ENCODE peak calls at places on chromosomes 16 and 17, in four cellular contexts. W is transverse colon; F is HEK293T; B is stimulated activated naive CD8-positive, alpha-beta T cell treated with anti-CD3 and anti-CD28 coated beads, Interleukin-15, amount 100 ng/mL, for 72 hours. C is an unnamed sample.

GRCh38 chr17:1074886-1075665 is 78.1 kb downstream of the TIMM22 start:
- DNase-seq in F (no peak), B (no peak), W (no peak), C (no peak)

GRCh38 chr17:31549121-31549524 is 157.6 kb downstream of the RAB11FIP4 start:
- DNase-seq in W (no peak), B (no peak), F (no peak), C (no peak)

GRCh38 chr17:28854457-28855382 is at the start of gene ERAL1:
- DNase-seq in B (peak), W (peak), F (peak), C (peak)

GRCh38 chr16:14071576-14072271 is 605 bp downstream of the MRTFB start:
- DNase-seq in F (no peak), B (no peak), W (no peak), C (no peak)

GRCh38 chr16:17481741-17482140 is 11.0 kb upstream of the XYLT1 start:
- DNase-seq in B (no peak), F (no peak), W (no peak), C (no peak)

GRCh38 chr16:89001117-89002027 is 24.4 kb upstream of the CBFA2T3 start:
- DNase-seq in F (no peak), B (no peak), W (no peak), C (no peak)

GRCh38 chr16:2339521-2340484 is 725 bp downstream of the ABCA3 start:
- DNase-seq in B (peak), W (peak), F (peak), C (peak)

GRCh38 chr16:3665508-3665907 is 11.0 kb downstream of the DNASE1 start:
- DNase-seq in F (no peak), B (peak), W (no peak), C (no peak)

GRCh38 chr17:38459556-38459955 is 31.3 kb downstream of the ARHGAP23 start:
- DNase-seq in B (no peak), F (no peak), W (no peak), C (no peak)

GRCh38 chr17:13222931-13223330 is 205.1 kb upstream of the ELAC2 start:
- DNase-seq in B (no peak), W (no peak), F (no peak), C (no peak)

GRCh38 chr17:38403491-38403890 is 24.8 kb upstream of the ARHGAP23 start:
- DNase-seq in F (no peak), W (no peak), B (no peak), C (no peak)

GRCh38 chr16:10188236-10188635 is 6.0 kb upstream of the GRIN2A start:
- DNase-seq in F (no peak), W (no peak), B (no peak), C (no peak)

C was measured in AML-193.